ENCODE peak calls at places on chromosomes 2 and 18, in seven cellular contexts. F, R, H, G, Z, W and K are unnamed samples.

GRCh38 chr2:27622921-27623384 is 5.9 kb downstream of the CCDC121 start:
- DNase-seq in F (no peak), R (peak), H (no peak), G (no peak), Z (peak), W (no peak), K (no peak)

GRCh38 chr2:193475038-193475437 is 1280.3 kb upstream of the TMEFF2 start:
- DNase-seq in F (no peak), R (no peak), H (no peak), G (no peak), Z (no peak), W (no peak), K (no peak)

GRCh38 chr2:213834746-213835145 is 550.5 kb downstream of the SPAG16 start:
- DNase-seq in F (no peak), R (peak), H (no peak), G (no peak), Z (no peak), W (no peak), K (no peak)

GRCh38 chr2:174535083-174535482 is 48.3 kb upstream of the GPR155 start:
- DNase-seq in F (no peak), R (no peak), H (no peak), G (no peak), Z (no peak), W (no peak), K (no peak)

GRCh38 chr2:213150315-213150951 is 979 bp downstream of the IKZF2 start:
- DNase-seq in F (no peak), R (no peak), H (no peak), G (peak), Z (peak), W (no peak), K (no peak)

GRCh38 chr2:178828496-178828895 is 21.3 kb upstream of the TTN start:
- DNase-seq in F (no peak), R (no peak), H (no peak), G (no peak), Z (no peak), W (no peak), K (no peak)

GRCh38 chr2:170369894-170370293 is 191.9 kb downstream of the MYO3B start:
- DNase-seq in F (no peak), R (peak), H (no peak), G (peak), Z (peak), W (no peak), K (no peak)

GRCh38 chr2:79887747-79888374 is 375.0 kb downstream of the CTNNA2 start:
- DNase-seq in F (no peak), R (peak), H (peak), G (peak), Z (peak), W (no peak), K (peak)

GRCh38 chr2:46954951-46955571 is 39.5 kb upstream of the MCFD2 start:
- DNase-seq in F (peak), R (peak), H (no peak), G (no peak), Z (peak), W (no peak), K (no peak)

GRCh38 chr18:24992491-24992890 is 359.5 kb downstream of the ZNF521 start:
- DNase-seq in F (no peak), R (no peak), H (no peak), G (no peak), Z (no peak), W (no peak), K (no peak)

GRCh38 chr2:203551653-203552250 is 16.7 kb upstream of the RAPH1 start:
- DNase-seq in F (no peak), R (no peak), H (no peak), G (no peak), Z (peak), W (no peak), K (no peak)

GRCh38 chr2:161146996-161147395 is 13.2 kb upstream of the TANK start:
- DNase-seq in F (no peak), R (no peak), H (no peak), G (no peak), Z (no peak), W (no peak), K (no peak)

GRCh38 chr2:39732492-39732891 is 46.6 kb downstream of the THUMPD2 start:
- DNase-seq in F (no peak), R (no peak), H (no peak), G (no peak), Z (no peak), W (no peak), K (no peak)

GRCh38 chr2:171864357-171864985 is 29.6 kb downstream of the SLC25A12 start:
- DNase-seq in F (no peak), R (no peak), H (peak), G (no peak), Z (no peak), W (no peak), K (peak)

GRCh38 chr2:20650880-20651730 is at the start of gene HS1BP3:
- DNase-seq in F (peak), R (peak), H (peak), G (peak), Z (peak), W (peak), K (peak)

GRCh38 chr2:106115250-106115649 is 78.9 kb downstream of the UXS1 start:
- DNase-seq in F (no peak), R (peak), H (peak), G (no peak), Z (peak), W (no peak), K (no peak)

GRCh38 chr2:16861154-16861929 is 195.7 kb upstream of the CYRIA start:
- DNase-seq in F (no peak), R (no peak), H (no peak), G (no peak), Z (peak), W (no peak), K (no peak)

GRCh38 chr2:242063364-242064249 is 194.1 kb downstream of the RTP5 start:
- DNase-seq in F (no peak), R (no peak), H (no peak), G (no peak), Z (no peak), W (no peak), K (no peak)

GRCh38 chr2:64311948-64312621 is 141.9 kb upstream of the LGALSL start:
- DNase-seq in F (peak), R (peak), H (no peak), G (peak), Z (peak), W (peak), K (no peak)

GRCh38 chr18:35939166-35939565 is 33.3 kb upstream of the RMP24 start:
- DNase-seq in F (no peak), R (no peak), H (no peak), G (no peak), Z (no peak), W (no peak), K (peak)

GRCh38 chr2:8684421-8684884 is 2.6 kb downstream of the ID2 start:
- DNase-seq in F (no peak), R (no peak), H (peak), G (peak), Z (peak), W (peak), K (no peak)

GRCh38 chr18:77262655-77263470 is 13.2 kb downstream of the GALR1 start:
- DNase-seq in F (no peak), R (no peak), H (no peak), G (no peak), Z (no peak), W (no peak), K (no peak)

GRCh38 chr2:79788952-79789612 is 276.2 kb downstream of the CTNNA2 start:
- DNase-seq in F (no peak), R (no peak), H (no peak), G (no peak), Z (no peak), W (no peak), K (no peak)

GRCh38 chr2:81093031-81093430 is 788.5 kb upstream of the LRRTM1 start:
- DNase-seq in F (no peak), R (no peak), H (no peak), G (no peak), Z (no peak), W (no peak), K (no peak)

GRCh38 chr2:74554821-74555531 is 456 bp downstream of the DOK1 start:
- DNase-seq in F (no peak), R (no peak), H (peak), G (no peak), Z (peak), W (no peak), K (peak)

GRCh38 chr2:142131016-142131714 is at the start of gene LRP1B:
- DNase-seq in F (no peak), R (peak), H (no peak), G (peak), Z (no peak), W (peak), K (peak)

GRCh38 chr2:122028371-122029102 is 273.1 kb downstream of the TSN start:
- DNase-seq in F (no peak), R (peak), H (no peak), G (no peak), Z (peak), W (no peak), K (no peak)

GRCh38 chr2:139790807-139791206 is 1010.6 kb upstream of the NXPH2 start:
- DNase-seq in F (no peak), R (peak), H (no peak), G (peak), Z (peak), W (no peak), K (no peak)

GRCh38 chr2:226077031-226077430 is 677.5 kb downstream of the NYAP2 start:
- DNase-seq in F (no peak), R (peak), H (no peak), G (no peak), Z (no peak), W (no peak), K (no peak)